ENCODE peak calls at places on chromosomes 12 and 14, in five cellular contexts. One of them, this sample, is unnamed.

GRCh38 chr12:81079280-81080076 is 1.6 kb downstream of the ACSS3 start:
- DNase-seq in T-helper 2 cell: no peak
- DNase-seq in fibroblast of the conjunctiva: no peak
- DNase-seq in left cardiac atrium: no peak
- DNase-seq in activated T-helper 1 cell treated with anti-CD3 and anti-CD28 coated beads, Interleukin-2, amount 50 U/mL, for 16 hours: no peak
- DNase-seq in this sample: no peak

GRCh38 chr12:124774462-124775167 is 89.0 kb downstream of the SCARB1 start:
- DNase-seq in activated T-helper 1 cell treated with anti-CD3 and anti-CD28 coated beads, Interleukin-2, amount 50 U/mL, for 16 hours: peak; percentile 60
- DNase-seq in left cardiac atrium: peak; percentile 51
- DNase-seq in T-helper 2 cell: peak; percentile 98
- DNase-seq in fibroblast of the conjunctiva: peak; percentile 95
- DNase-seq in this sample: peak; percentile 88

GRCh38 chr12:58592817-58593216 is 327.5 kb downstream of the LRIG3 start:
- DNase-seq in T-helper 2 cell: no peak
- DNase-seq in left cardiac atrium: no peak
- DNase-seq in fibroblast of the conjunctiva: no peak
- DNase-seq in activated T-helper 1 cell treated with anti-CD3 and anti-CD28 coated beads, Interleukin-2, amount 50 U/mL, for 16 hours: no peak
- DNase-seq in this sample: no peak

GRCh38 chr14:36518586-36519430 is 1.2 kb downstream of the NKX2-1 start:
- DNase-seq in T-helper 2 cell: peak; percentile 28
- DNase-seq in left cardiac atrium: no peak
- DNase-seq in fibroblast of the conjunctiva: no peak
- DNase-seq in activated T-helper 1 cell treated with anti-CD3 and anti-CD28 coated beads, Interleukin-2, amount 50 U/mL, for 16 hours: no peak
- DNase-seq in this sample: no peak

GRCh38 chr12:7188557-7189397 is 709 bp upstream of the PEX5 start:
- DNase-seq in fibroblast of the conjunctiva: peak; percentile 37
- DNase-seq in T-helper 2 cell: peak; percentile 64
- DNase-seq in activated T-helper 1 cell treated with anti-CD3 and anti-CD28 coated beads, Interleukin-2, amount 50 U/mL, for 16 hours: peak; percentile 31
- DNase-seq in left cardiac atrium: peak; percentile 70
- DNase-seq in this sample: peak; percentile 86

GRCh38 chr12:30823140-30823669 is 68.5 kb upstream of the CAPRIN2 start:
- DNase-seq in T-helper 2 cell: peak; percentile 39
- DNase-seq in left cardiac atrium: peak; percentile 29
- DNase-seq in fibroblast of the conjunctiva: no peak
- DNase-seq in activated T-helper 1 cell treated with anti-CD3 and anti-CD28 coated beads, Interleukin-2, amount 50 U/mL, for 16 hours: no peak
- DNase-seq in this sample: peak; percentile 66

GRCh38 chr14:57686317-57686716 is 179.6 kb downstream of the SLC35F4 start:
- DNase-seq in fibroblast of the conjunctiva: no peak
- DNase-seq in activated T-helper 1 cell treated with anti-CD3 and anti-CD28 coated beads, Interleukin-2, amount 50 U/mL, for 16 hours: no peak
- DNase-seq in T-helper 2 cell: no peak
- DNase-seq in left cardiac atrium: no peak
- DNase-seq in this sample: no peak

GRCh38 chr12:108784270-108784669 is 53.0 kb upstream of the CORO1C start:
- DNase-seq in left cardiac atrium: peak; percentile 17
- DNase-seq in T-helper 2 cell: no peak
- DNase-seq in fibroblast of the conjunctiva: no peak
- DNase-seq in activated T-helper 1 cell treated with anti-CD3 and anti-CD28 coated beads, Interleukin-2, amount 50 U/mL, for 16 hours: no peak
- DNase-seq in this sample: no peak

GRCh38 chr14:71117839-71118743 is 210.8 kb downstream of the PCNX1 start:
- DNase-seq in activated T-helper 1 cell treated with anti-CD3 and anti-CD28 coated beads, Interleukin-2, amount 50 U/mL, for 16 hours: no peak
- DNase-seq in T-helper 2 cell: no peak
- DNase-seq in fibroblast of the conjunctiva: peak; percentile 78
- DNase-seq in left cardiac atrium: no peak
- DNase-seq in this sample: no peak

GRCh38 chr12:5589055-5589454 is 157.1 kb downstream of the NTF3 start:
- DNase-seq in activated T-helper 1 cell treated with anti-CD3 and anti-CD28 coated beads, Interleukin-2, amount 50 U/mL, for 16 hours: no peak
- DNase-seq in T-helper 2 cell: no peak
- DNase-seq in fibroblast of the conjunctiva: no peak
- DNase-seq in left cardiac atrium: no peak
- DNase-seq in this sample: no peak

GRCh38 chr14:65170768-65171251 is 68.5 kb upstream of the MAX start:
- DNase-seq in activated T-helper 1 cell treated with anti-CD3 and anti-CD28 coated beads, Interleukin-2, amount 50 U/mL, for 16 hours: no peak
- DNase-seq in left cardiac atrium: peak; percentile 27
- DNase-seq in fibroblast of the conjunctiva: peak; percentile 59
- DNase-seq in T-helper 2 cell: peak; percentile 70
- DNase-seq in this sample: peak; percentile 79

GRCh38 chr14:101711041-101711861 is 50.3 kb upstream of the PPP2R5C start:
- DNase-seq in activated T-helper 1 cell treated with anti-CD3 and anti-CD28 coated beads, Interleukin-2, amount 50 U/mL, for 16 hours: no peak
- DNase-seq in fibroblast of the conjunctiva: no peak
- DNase-seq in T-helper 2 cell: no peak
- DNase-seq in left cardiac atrium: no peak
- DNase-seq in this sample: no peak

GRCh38 chr12:29591140-29592020 is 93.9 kb upstream of the OVCH1 start:
- DNase-seq in fibroblast of the conjunctiva: peak; percentile 51
- DNase-seq in left cardiac atrium: no peak
- DNase-seq in T-helper 2 cell: no peak
- DNase-seq in activated T-helper 1 cell treated with anti-CD3 and anti-CD28 coated beads, Interleukin-2, amount 50 U/mL, for 16 hours: no peak
- DNase-seq in this sample: no peak

GRCh38 chr14:23352506-23353432 is at the start of gene SLC22A17:
- DNase-seq in fibroblast of the conjunctiva: peak; percentile 56
- DNase-seq in activated T-helper 1 cell treated with anti-CD3 and anti-CD28 coated beads, Interleukin-2, amount 50 U/mL, for 16 hours: peak; percentile 27
- DNase-seq in T-helper 2 cell: peak; percentile 71
- DNase-seq in left cardiac atrium: peak; percentile 88
- DNase-seq in this sample: peak; percentile 75

GRCh38 chr14:21617614-21618013 is 17.1 kb downstream of the OR10G2 start:
- DNase-seq in activated T-helper 1 cell treated with anti-CD3 and anti-CD28 coated beads, Interleukin-2, amount 50 U/mL, for 16 hours: no peak
- DNase-seq in T-helper 2 cell: no peak
- DNase-seq in left cardiac atrium: no peak
- DNase-seq in fibroblast of the conjunctiva: no peak
- DNase-seq in this sample: no peak

GRCh38 chr14:81269100-81269978 is 48.6 kb upstream of the GTF2A1 start:
- DNase-seq in left cardiac atrium: no peak
- DNase-seq in T-helper 2 cell: peak; percentile 48
- DNase-seq in activated T-helper 1 cell treated with anti-CD3 and anti-CD28 coated beads, Interleukin-2, amount 50 U/mL, for 16 hours: no peak
- DNase-seq in fibroblast of the conjunctiva: no peak
- DNase-seq in this sample: no peak

GRCh38 chr12:52058631-52059324 is 7.5 kb downstream of the NR4A1 start:
- DNase-seq in left cardiac atrium: peak; percentile 54
- DNase-seq in activated T-helper 1 cell treated with anti-CD3 and anti-CD28 coated beads, Interleukin-2, amount 50 U/mL, for 16 hours: no peak
- DNase-seq in T-helper 2 cell: no peak
- DNase-seq in fibroblast of the conjunctiva: no peak
- DNase-seq in this sample: no peak

GRCh38 chr12:15541996-15542631 is 219.8 kb downstream of the PTPRO start:
- DNase-seq in fibroblast of the conjunctiva: no peak
- DNase-seq in activated T-helper 1 cell treated with anti-CD3 and anti-CD28 coated beads, Interleukin-2, amount 50 U/mL, for 16 hours: no peak
- DNase-seq in left cardiac atrium: no peak
- DNase-seq in T-helper 2 cell: no peak
- DNase-seq in this sample: no peak

GRCh38 chr12:122830517-122831214 is 4.6 kb upstream of the HIP1R start:
- DNase-seq in T-helper 2 cell: no peak
- DNase-seq in activated T-helper 1 cell treated with anti-CD3 and anti-CD28 coated beads, Interleukin-2, amount 50 U/mL, for 16 hours: no peak
- DNase-seq in left cardiac atrium: no peak
- DNase-seq in fibroblast of the conjunctiva: peak; percentile 94
- DNase-seq in this sample: peak; percentile 21

GRCh38 chr12:81705586-81705985 is 53.6 kb downstream of the PPFIA2 start:
- DNase-seq in left cardiac atrium: no peak
- DNase-seq in fibroblast of the conjunctiva: no peak
- DNase-seq in T-helper 2 cell: no peak
- DNase-seq in activated T-helper 1 cell treated with anti-CD3 and anti-CD28 coated beads, Interleukin-2, amount 50 U/mL, for 16 hours: no peak
- DNase-seq in this sample: no peak

GRCh38 chr14:76926521-76927251 is 100.5 kb downstream of the LRRC74A start:
- DNase-seq in fibroblast of the conjunctiva: peak; percentile 72
- DNase-seq in activated T-helper 1 cell treated with anti-CD3 and anti-CD28 coated beads, Interleukin-2, amount 50 U/mL, for 16 hours: peak; percentile 45
- DNase-seq in T-helper 2 cell: peak; percentile 91
- DNase-seq in left cardiac atrium: peak; percentile 73
- DNase-seq in this sample: peak; percentile 86

GRCh38 chr12:31585895-31586294 is 5.0 kb downstream of the DENND5B start:
- DNase-seq in left cardiac atrium: no peak
- DNase-seq in fibroblast of the conjunctiva: no peak
- DNase-seq in T-helper 2 cell: no peak
- DNase-seq in activated T-helper 1 cell treated with anti-CD3 and anti-CD28 coated beads, Interleukin-2, amount 50 U/mL, for 16 hours: no peak
- DNase-seq in this sample: no peak

GRCh38 chr14:92161521-92161920 is 39.8 kb downstream of the CPSF2 start:
- DNase-seq in activated T-helper 1 cell treated with anti-CD3 and anti-CD28 coated beads, Interleukin-2, amount 50 U/mL, for 16 hours: no peak
- DNase-seq in left cardiac atrium: no peak
- DNase-seq in fibroblast of the conjunctiva: no peak
- DNase-seq in T-helper 2 cell: no peak
- DNase-seq in this sample: no peak

GRCh38 chr14:63747836-63748235 is 20.0 kb upstream of the SGPP1 start:
- DNase-seq in left cardiac atrium: no peak
- DNase-seq in T-helper 2 cell: no peak
- DNase-seq in activated T-helper 1 cell treated with anti-CD3 and anti-CD28 coated beads, Interleukin-2, amount 50 U/mL, for 16 hours: no peak
- DNase-seq in fibroblast of the conjunctiva: no peak
- DNase-seq in this sample: no peak

GRCh38 chr12:111864935-111865334 is 22.9 kb downstream of the MAPKAPK5 start:
- DNase-seq in fibroblast of the conjunctiva: no peak
- DNase-seq in T-helper 2 cell: no peak
- DNase-seq in activated T-helper 1 cell treated with anti-CD3 and anti-CD28 coated beads, Interleukin-2, amount 50 U/mL, for 16 hours: no peak
- DNase-seq in left cardiac atrium: no peak
- DNase-seq in this sample: no peak